ENCODE peak calls at places on chromosomes 11 and 22, in four cellular contexts. F is fibroblast of lung, K is A673, D is OCI-LY7. S is an unnamed sample. For H3K4me1, the result is how much of the 10 kb centered on the place peaks cover.

GRCh38 chr11:67374571-67375276 is 1.3 kb upstream of the CLCF1 start:
- DNase-seq in F (no peak), D (no peak), K (no peak), S (no peak)

GRCh38 chr11:44036811-44037657 is 10.7 kb upstream of the ACCSL start:
- DNase-seq in K (peak), D (peak), F (peak), S (no peak)

GRCh38 chr22:17884084-17884483 is 109.8 kb upstream of the BID start:
- DNase-seq in K (no peak), F (no peak), D (no peak), S (no peak)

GRCh38 chr11:19633276-19633675 is 79.4 kb upstream of the NAV2 start:
- DNase-seq in K (no peak), D (no peak), F (peak), S (no peak)

GRCh38 chr11:14617241-14618027 is 26.2 kb upstream of the PDE3B start:
- DNase-seq in K (no peak), D (no peak), F (no peak), S (no peak)

GRCh38 chr11:28139848-28140415 is 31.7 kb downstream of the METTL15 start:
- DNase-seq in D (no peak), K (no peak), F (no peak), S (no peak)

GRCh38 chr11:58575377-58576020 is at the start of gene LPXN:
- DNase-seq in F (no peak), K (no peak), D (peak), S (peak)

GRCh38 chr22:47287516-47287915 is 525.1 kb downstream of the TBC1D22A start:
- DNase-seq in K (no peak), F (no peak), D (no peak), S (no peak)

GRCh38 chr11:20647976-20648565 is 21.3 kb upstream of the NELL1 start:
- DNase-seq in K (peak), D (peak), F (peak), S (no peak)

GRCh38 chr11:65041206-65042035 is at the start of gene SAC3D1:
- DNase-seq in K (peak), D (peak), F (no peak), S (peak)

GRCh38 chr11:89321401-89321800 is 143.7 kb downstream of the TYR start:
- DNase-seq in F (no peak), K (no peak), D (no peak), S (no peak)

GRCh38 chr22:34973016-34973415 is 92.9 kb upstream of the ISX start:
- DNase-seq in F (no peak), K (no peak), D (no peak), S (no peak)

GRCh38 chr22:35089139-35089538 is 23.2 kb downstream of the ISX start:
- DNase-seq in D (no peak), F (no peak), K (no peak), S (no peak)

GRCh38 chr22:27224485-27225364 is 567.3 kb downstream of the MIAT start:
- DNase-seq in K (no peak), F (no peak), D (no peak), S (no peak)

GRCh38 chr11:86940122-86940777 is 14.9 kb downstream of the FZD4 start:
- DNase-seq in D (no peak), K (peak), F (peak), S (no peak)

GRCh38 chr11:97454988-97455387 is 1065.2 kb downstream of the JRKL start:
- DNase-seq in D (no peak), F (peak), K (peak), S (no peak)

GRCh38 chr11:18769802-18770456 is 21.7 kb downstream of the PTPN5 start:
- DNase-seq in D (peak), F (no peak), K (no peak), S (no peak)

GRCh38 chr22:34390400-34390799 is 470.1 kb upstream of the LARGE1 start:
- DNase-seq in D (no peak), F (no peak), K (no peak), S (no peak)

GRCh38 chr11:2550606-2550970 is 105.8 kb downstream of the KCNQ1 start:
- DNase-seq in K (no peak), F (no peak), D (no peak), S (no peak)

GRCh38 chr11:82796970-82797594 is 63.4 kb upstream of the FAM181B start:
- DNase-seq in F (no peak), K (peak), D (no peak), S (no peak)

GRCh38 chr11:78715639-78716311 is 141.1 kb upstream of the NARS2 start:
- DNase-seq in K (peak), D (peak), F (peak), S (no peak)

GRCh38 chr22:44404341-44405020 is 91.7 kb upstream of the SHISAL1 start:
- DNase-seq in F (no peak), K (peak), D (no peak), S (no peak)
- H3K4me1 ChIP-seq in F (under half), K (under half), D (under half), S (under half)

GRCh38 chr22:50169774-50170341 is 673 bp upstream of the PANX2 start:
- DNase-seq in D (no peak), F (no peak), K (peak), S (no peak)
- H3K4me3 ChIP-seq in D (peak), F (no peak), K (peak), S (no peak)

GRCh38 chr11:94746721-94747120 is 21.4 kb upstream of the AMOTL1 start:
- DNase-seq in D (no peak), K (no peak), F (no peak), S (no peak)
- H3K4me1 ChIP-seq in D (under half), K (under half), F (under half), S (under half)

DNA sequence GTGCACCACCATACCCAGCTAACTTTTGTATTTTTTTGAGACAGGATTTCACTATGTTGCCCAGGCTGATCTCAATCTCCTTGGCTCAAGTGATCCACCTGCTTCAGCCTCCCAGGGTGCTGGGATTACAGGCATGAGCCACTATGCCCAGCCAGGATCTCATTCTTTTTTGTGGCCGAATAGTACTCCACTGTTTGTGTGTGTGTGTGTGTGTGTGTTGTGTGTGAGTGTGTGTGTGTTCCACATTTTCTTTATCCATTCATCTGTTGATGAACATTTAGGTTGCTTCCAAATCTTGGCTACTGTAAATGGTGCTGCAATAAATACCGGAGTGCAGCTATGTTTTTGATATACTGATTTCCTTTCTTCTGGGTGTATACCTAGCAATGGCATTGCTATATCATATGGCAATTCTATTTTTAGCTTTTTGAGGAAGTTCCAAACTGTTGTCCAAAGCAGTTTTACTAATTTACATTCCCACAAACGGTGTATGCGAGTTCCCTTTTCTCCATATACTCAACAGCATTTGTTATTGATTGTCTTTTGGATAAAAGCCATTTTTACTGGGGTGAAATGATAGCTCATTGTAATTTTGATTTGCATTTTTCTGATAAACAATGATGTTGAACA is 105.4 kb downstream of the TTC28 start:
- DNase-seq in F (no peak), K (no peak), D (no peak), S (no peak)
- H3K4me3 ChIP-seq in F (no peak), K (no peak), D (no peak), S (no peak)

DNA sequence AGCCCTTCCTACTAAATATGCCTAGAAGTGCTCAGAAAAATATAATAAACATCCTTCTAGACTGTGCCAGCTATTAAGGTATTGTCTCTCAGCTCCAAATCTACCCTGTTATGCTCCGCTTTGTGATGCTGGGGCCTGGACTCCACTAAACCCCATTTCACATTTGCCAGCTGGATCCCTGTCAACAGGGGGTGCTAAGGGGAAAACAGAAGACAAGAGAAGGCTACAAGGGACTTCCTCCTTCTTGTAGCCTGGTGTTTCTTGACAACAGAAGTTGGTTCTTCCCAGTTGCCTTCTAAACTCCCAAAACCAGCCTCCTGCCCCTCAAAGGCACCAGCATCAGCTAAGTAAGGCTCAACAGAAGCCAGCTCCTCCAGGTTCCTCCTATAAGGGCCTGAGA is 5.2 kb downstream of the NUMA1 start:
- DNase-seq in K (peak), D (peak), F (no peak), S (no peak)
- H3K4me1 ChIP-seq in K (under half), D (under half), F (under half), S (under half)

DNA sequence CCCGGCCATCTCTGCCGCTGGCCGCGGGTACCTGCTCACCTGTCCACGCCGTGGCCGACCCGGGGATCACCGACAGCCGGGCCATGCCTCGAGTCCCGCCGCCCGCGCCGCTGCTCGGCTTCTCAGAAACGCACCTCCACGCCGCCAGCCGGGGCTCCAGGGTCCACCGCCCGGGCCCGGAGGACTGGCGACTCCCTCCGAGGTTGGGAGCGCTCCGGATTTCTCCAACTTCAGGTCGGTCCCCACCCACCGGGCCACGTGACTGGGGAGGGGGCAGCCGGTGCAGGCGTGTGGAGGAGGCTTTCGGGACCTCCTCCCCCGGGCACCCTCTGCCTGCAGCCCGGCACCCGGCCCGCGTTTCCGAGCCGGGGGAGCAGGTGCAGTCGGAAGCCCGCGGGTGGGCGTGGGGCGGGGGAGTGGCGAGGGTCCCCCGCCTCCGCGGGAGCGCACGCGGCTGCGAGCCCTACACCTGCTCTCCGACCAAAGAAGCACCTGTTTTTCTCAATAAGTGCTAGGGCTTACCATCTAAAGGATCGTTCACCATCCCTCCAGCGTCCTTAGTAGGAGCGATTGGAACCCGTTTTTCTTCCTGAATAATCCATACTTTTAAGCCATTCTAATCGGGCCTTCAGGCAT is 627 bp upstream of the NRIP3 start:
- DNase-seq in K (no peak), F (no peak), D (no peak), S (no peak)
- H3K4me3 ChIP-seq in K (peak), F (peak), D (no peak), S (peak)

DNA sequence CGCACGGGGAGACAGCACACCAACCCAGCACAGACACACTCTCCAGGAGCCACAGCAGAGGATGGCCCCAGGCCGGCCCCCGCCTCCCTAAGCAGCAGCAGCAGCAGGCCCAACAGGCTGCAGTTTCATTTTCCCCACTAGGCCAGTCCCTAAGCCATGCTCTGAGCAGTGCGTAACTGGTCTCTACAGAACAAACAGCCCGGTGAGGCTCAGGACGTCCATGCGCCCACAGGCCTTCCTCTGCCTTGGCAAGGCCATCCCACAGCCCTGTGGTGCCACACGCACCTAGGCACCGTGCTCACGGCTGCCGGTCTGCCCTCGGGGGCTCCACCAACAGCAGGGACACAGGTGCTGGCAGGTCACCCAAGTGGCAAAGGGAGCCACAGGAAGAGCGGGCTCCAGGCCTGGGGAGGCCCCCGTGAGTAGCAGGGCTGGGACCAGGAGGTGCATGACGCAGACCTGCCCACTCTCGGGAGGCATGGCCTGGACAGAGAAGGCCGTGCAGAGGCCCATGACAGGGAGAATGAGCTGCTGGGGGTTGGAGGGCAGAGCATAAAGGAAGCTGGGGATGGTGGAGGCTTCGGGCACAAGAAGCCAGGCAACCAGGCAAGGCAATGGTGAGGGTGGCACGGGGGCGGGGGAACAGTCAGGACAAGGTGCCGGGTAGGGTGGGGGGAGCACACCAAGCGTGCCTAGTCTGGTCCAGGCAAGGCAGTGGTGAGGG is 1.4 kb upstream of the MOB2 start:
- DNase-seq in K (no peak), D (no peak), F (no peak), S (no peak)
- H3K4me1 ChIP-seq in K (under half), D (under half), F (under half), S (under half)

DNA sequence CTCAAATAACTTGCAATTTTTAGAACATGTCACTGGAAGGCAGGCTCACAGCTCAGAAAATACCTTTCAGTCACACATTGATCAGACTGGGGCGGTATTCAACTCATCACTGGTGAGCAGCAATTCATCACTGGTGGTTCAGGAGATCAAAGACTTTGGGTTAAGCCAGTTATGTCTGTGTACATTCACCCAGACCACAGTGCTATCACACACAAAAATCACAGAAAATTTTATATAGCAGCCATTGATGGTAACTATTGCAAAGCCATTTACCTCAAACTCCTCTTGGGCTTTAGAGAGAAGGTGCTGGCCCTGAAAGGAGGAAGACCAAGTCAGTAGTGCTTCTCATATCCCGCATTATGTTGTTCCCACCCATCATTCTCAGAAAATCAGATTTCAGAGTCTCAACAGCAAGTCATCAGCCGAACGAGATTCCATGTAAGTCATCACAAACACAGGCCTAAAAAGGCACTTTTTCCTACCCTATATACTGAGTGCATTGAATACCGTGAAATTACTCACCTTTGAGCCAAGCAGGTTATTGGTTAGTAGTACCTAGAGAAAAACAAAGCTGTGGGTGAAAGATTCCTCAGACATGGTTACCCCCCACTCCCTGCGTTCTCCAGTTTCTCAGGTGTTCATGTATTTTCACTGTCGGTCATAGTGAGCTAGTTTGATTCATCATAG is 14.0 kb upstream of the WDR74 start:
- DNase-seq in F (no peak), K (no peak), D (no peak), S (no peak)
- H3K4me3 ChIP-seq in F (peak), K (peak), D (peak), S (peak)

DNA sequence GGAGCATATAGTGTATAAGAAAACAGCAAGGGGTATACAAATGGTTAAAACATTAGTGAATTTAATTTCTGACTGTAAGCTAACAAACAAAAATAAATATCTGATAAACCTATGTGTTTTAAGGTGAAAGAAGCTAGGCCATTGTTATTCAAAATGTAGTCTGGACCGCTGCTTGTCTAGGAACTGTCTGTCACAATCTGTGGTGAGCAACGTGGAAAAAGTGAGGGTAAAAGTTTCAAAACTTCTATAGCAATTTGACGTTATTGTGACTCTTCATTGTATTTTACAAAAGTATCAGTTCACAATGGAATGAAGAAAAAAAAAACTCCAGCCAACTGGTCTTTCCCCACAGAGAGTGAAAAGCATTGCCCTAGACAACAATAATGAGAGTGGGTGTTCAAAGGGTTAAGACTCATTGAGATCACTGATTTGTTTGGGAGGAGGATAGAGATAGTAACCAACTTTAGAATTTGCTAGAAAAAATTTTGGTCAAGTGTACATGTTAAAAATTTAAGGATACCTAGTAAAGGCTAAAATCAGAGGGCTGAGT is 79.1 kb downstream of the UVRAG start:
- DNase-seq in F (no peak), D (no peak), K (no peak), S (no peak)
- H3K4me1 ChIP-seq in F (under half), D (under half), K (under half), S (under half)

GRCh38 chr22:32203181-32204105 is 1.4 kb downstream of the RFPL2 start:
- DNase-seq in K (peak), F (no peak), D (no peak), S (no peak)

GRCh38 chr22:32202539-32203180 is 2.2 kb downstream of the RFPL2 start:
- DNase-seq in D (peak), K (peak), F (peak), S (no peak)

GRCh38 chr22:32205974-32206773 is 1.3 kb upstream of the RFPL2 start:
- DNase-seq in K (no peak), D (no peak), F (no peak), S (no peak)

GRCh38 chr22:32204856-32205722 is at the start of gene RFPL2:
- DNase-seq in D (no peak), K (peak), F (no peak), S (no peak)

GRCh38 chr22:32204211-32204855 is 540 bp downstream of the RFPL2 start:
- DNase-seq in F (no peak), D (no peak), K (peak), S (no peak)
- H3K4me3 ChIP-seq in F (no peak), D (no peak), K (peak), S (peak)